ENCODE peak calls at places on chromosome 14, in seven cellular contexts. One of them, this sample, is unnamed.

GRCh38 chr14:105851716-105852377 is 325.5 kb downstream of the TMEM121 start:
- DNase-seq in right cardiac atrium: no peak
- DNase-seq in astrocyte: no peak
- DNase-seq in mucosa of descending colon: no peak
- DNase-seq in H9: no peak
- DNase-seq in left ventricle myocardium inferior: no peak
- DNase-seq in naive thymus-derived CD4-positive, alpha-beta T cell: peak; percentile 21
- DNase-seq in this sample: no peak

GRCh38 chr14:64556526-64556925 is 6.8 kb downstream of the PPP1R36 start:
- DNase-seq in right cardiac atrium: no peak
- DNase-seq in astrocyte: peak; percentile 71
- DNase-seq in mucosa of descending colon: no peak
- DNase-seq in H9: peak; percentile 30
- DNase-seq in left ventricle myocardium inferior: no peak
- DNase-seq in naive thymus-derived CD4-positive, alpha-beta T cell: no peak
- DNase-seq in this sample: no peak

GRCh38 chr14:34994668-34995067 is 11.9 kb downstream of the SRP54 start:
- DNase-seq in right cardiac atrium: no peak
- DNase-seq in astrocyte: no peak
- DNase-seq in mucosa of descending colon: no peak
- DNase-seq in H9: no peak
- DNase-seq in left ventricle myocardium inferior: no peak
- DNase-seq in naive thymus-derived CD4-positive, alpha-beta T cell: no peak
- DNase-seq in this sample: no peak

GRCh38 chr14:58724702-58725101 is 86.9 kb downstream of the DACT1 start:
- DNase-seq in right cardiac atrium: no peak
- DNase-seq in astrocyte: no peak
- DNase-seq in mucosa of descending colon: no peak
- DNase-seq in H9: no peak
- DNase-seq in left ventricle myocardium inferior: no peak
- DNase-seq in naive thymus-derived CD4-positive, alpha-beta T cell: no peak
- DNase-seq in this sample: no peak

GRCh38 chr14:80074905-80075304 is 136.4 kb downstream of the DIO2 start:
- DNase-seq in right cardiac atrium: no peak
- DNase-seq in astrocyte: no peak
- DNase-seq in mucosa of descending colon: no peak
- DNase-seq in H9: no peak
- DNase-seq in left ventricle myocardium inferior: no peak
- DNase-seq in naive thymus-derived CD4-positive, alpha-beta T cell: no peak
- DNase-seq in this sample: no peak

GRCh38 chr14:26531894-26532293 is 65.9 kb downstream of the NOVA1 start:
- DNase-seq in right cardiac atrium: no peak
- DNase-seq in astrocyte: peak; percentile 80
- DNase-seq in mucosa of descending colon: no peak
- DNase-seq in H9: no peak
- DNase-seq in left ventricle myocardium inferior: no peak
- DNase-seq in naive thymus-derived CD4-positive, alpha-beta T cell: no peak
- DNase-seq in this sample: no peak

GRCh38 chr14:72608391-72609204 is 285.3 kb downstream of the DPF3 start:
- DNase-seq in right cardiac atrium: no peak
- DNase-seq in astrocyte: peak; percentile 97
- DNase-seq in mucosa of descending colon: no peak
- DNase-seq in H9: no peak
- DNase-seq in left ventricle myocardium inferior: no peak
- DNase-seq in naive thymus-derived CD4-positive, alpha-beta T cell: peak; percentile 16
- DNase-seq in this sample: no peak

GRCh38 chr14:101248840-101249675 is 312.2 kb upstream of the DIO3 start:
- DNase-seq in right cardiac atrium: peak; percentile 13
- DNase-seq in astrocyte: no peak
- DNase-seq in mucosa of descending colon: no peak
- DNase-seq in H9: no peak
- DNase-seq in left ventricle myocardium inferior: no peak
- DNase-seq in naive thymus-derived CD4-positive, alpha-beta T cell: no peak
- DNase-seq in this sample: no peak

GRCh38 chr14:101895256-101895655 is 69.1 kb upstream of the DYNC1H1 start:
- DNase-seq in right cardiac atrium: no peak
- DNase-seq in astrocyte: no peak
- DNase-seq in mucosa of descending colon: no peak
- DNase-seq in H9: no peak
- DNase-seq in left ventricle myocardium inferior: no peak
- DNase-seq in naive thymus-derived CD4-positive, alpha-beta T cell: no peak
- DNase-seq in this sample: no peak

GRCh38 chr14:47917344-47917954 is 242.0 kb upstream of the MDGA2 start:
- DNase-seq in right cardiac atrium: peak; percentile 24
- DNase-seq in astrocyte: peak; percentile 2
- DNase-seq in mucosa of descending colon: peak; percentile 9
- DNase-seq in H9: peak; percentile 29
- DNase-seq in left ventricle myocardium inferior: no peak
- DNase-seq in naive thymus-derived CD4-positive, alpha-beta T cell: no peak
- DNase-seq in this sample: no peak

GRCh38 chr14:35404496-35405303 is at the start of gene NFKBIA:
- DNase-seq in right cardiac atrium: peak; percentile 97
- DNase-seq in astrocyte: peak; percentile 69
- DNase-seq in mucosa of descending colon: peak; percentile 88
- DNase-seq in H9: peak; percentile 81
- DNase-seq in left ventricle myocardium inferior: peak; percentile 94
- DNase-seq in naive thymus-derived CD4-positive, alpha-beta T cell: peak; percentile 99
- DNase-seq in this sample: peak; percentile 63

GRCh38 chr14:70789961-70790360 is 19.4 kb downstream of the MAP3K9 start:
- DNase-seq in right cardiac atrium: no peak
- DNase-seq in astrocyte: no peak
- DNase-seq in mucosa of descending colon: no peak
- DNase-seq in H9: no peak
- DNase-seq in left ventricle myocardium inferior: no peak
- DNase-seq in naive thymus-derived CD4-positive, alpha-beta T cell: no peak
- DNase-seq in this sample: no peak

GRCh38 chr14:61456720-61457119 is 135.3 kb downstream of the PRKCH start:
- DNase-seq in right cardiac atrium: peak; percentile 89
- DNase-seq in astrocyte: peak; percentile 40
- DNase-seq in mucosa of descending colon: peak; percentile 97
- DNase-seq in H9: peak; percentile 60
- DNase-seq in left ventricle myocardium inferior: peak; percentile 74
- DNase-seq in naive thymus-derived CD4-positive, alpha-beta T cell: peak; percentile 77
- DNase-seq in this sample: no peak

GRCh38 chr14:84162658-84163057 is 1367.3 kb upstream of the FLRT2 start:
- DNase-seq in right cardiac atrium: no peak
- DNase-seq in astrocyte: no peak
- DNase-seq in mucosa of descending colon: no peak
- DNase-seq in H9: no peak
- DNase-seq in left ventricle myocardium inferior: no peak
- DNase-seq in naive thymus-derived CD4-positive, alpha-beta T cell: no peak
- DNase-seq in this sample: no peak

GRCh38 chr14:99889268-99889667 is 96.1 kb downstream of the EML1 start:
- DNase-seq in right cardiac atrium: no peak
- DNase-seq in astrocyte: no peak
- DNase-seq in mucosa of descending colon: no peak
- DNase-seq in H9: peak; percentile 48
- DNase-seq in left ventricle myocardium inferior: no peak
- DNase-seq in naive thymus-derived CD4-positive, alpha-beta T cell: no peak
- DNase-seq in this sample: no peak

GRCh38 chr14:21653331-21653885 is at the start of gene OR4E2:
- DNase-seq in right cardiac atrium: no peak
- DNase-seq in astrocyte: no peak
- DNase-seq in mucosa of descending colon: peak; percentile 33
- DNase-seq in H9: no peak
- DNase-seq in left ventricle myocardium inferior: no peak
- DNase-seq in naive thymus-derived CD4-positive, alpha-beta T cell: no peak
- DNase-seq in this sample: no peak

GRCh38 chr14:101222362-101223090 is 319.0 kb upstream of the RTL1 start:
- DNase-seq in right cardiac atrium: no peak
- DNase-seq in astrocyte: no peak
- DNase-seq in mucosa of descending colon: no peak
- DNase-seq in H9: peak; percentile 27
- DNase-seq in left ventricle myocardium inferior: no peak
- DNase-seq in naive thymus-derived CD4-positive, alpha-beta T cell: peak; percentile 3
- DNase-seq in this sample: no peak

GRCh38 chr14:31926123-31926522 is 151.0 kb upstream of the ARHGAP5 start:
- DNase-seq in right cardiac atrium: no peak
- DNase-seq in astrocyte: no peak
- DNase-seq in mucosa of descending colon: peak; percentile 27
- DNase-seq in H9: no peak
- DNase-seq in left ventricle myocardium inferior: no peak
- DNase-seq in naive thymus-derived CD4-positive, alpha-beta T cell: no peak
- DNase-seq in this sample: no peak

GRCh38 chr14:76690502-76691105 is 70.7 kb upstream of the VASH1 start:
- DNase-seq in right cardiac atrium: no peak
- DNase-seq in astrocyte: no peak
- DNase-seq in mucosa of descending colon: no peak
- DNase-seq in H9: no peak
- DNase-seq in left ventricle myocardium inferior: no peak
- DNase-seq in naive thymus-derived CD4-positive, alpha-beta T cell: no peak
- DNase-seq in this sample: no peak

GRCh38 chr14:76232782-76233181 is 81.1 kb downstream of the GPATCH2L start:
- DNase-seq in right cardiac atrium: no peak
- DNase-seq in astrocyte: no peak
- DNase-seq in mucosa of descending colon: no peak
- DNase-seq in H9: no peak
- DNase-seq in left ventricle myocardium inferior: no peak
- DNase-seq in naive thymus-derived CD4-positive, alpha-beta T cell: no peak
- DNase-seq in this sample: no peak

GRCh38 chr14:85308531-85309300 is 221.2 kb upstream of the FLRT2 start:
- DNase-seq in right cardiac atrium: no peak
- DNase-seq in astrocyte: no peak
- DNase-seq in mucosa of descending colon: no peak
- DNase-seq in H9: no peak
- DNase-seq in left ventricle myocardium inferior: no peak
- DNase-seq in naive thymus-derived CD4-positive, alpha-beta T cell: no peak
- DNase-seq in this sample: no peak

GRCh38 chr14:85252011-85252410 is 277.9 kb upstream of the FLRT2 start:
- DNase-seq in right cardiac atrium: no peak
- DNase-seq in astrocyte: peak; percentile 60
- DNase-seq in mucosa of descending colon: no peak
- DNase-seq in H9: no peak
- DNase-seq in left ventricle myocardium inferior: no peak
- DNase-seq in naive thymus-derived CD4-positive, alpha-beta T cell: no peak
- DNase-seq in this sample: no peak

GRCh38 chr14:75711796-75712211 is 50.8 kb downstream of the TTLL5 start:
- DNase-seq in right cardiac atrium: peak; percentile 77
- DNase-seq in astrocyte: peak; percentile 95
- DNase-seq in mucosa of descending colon: peak; percentile 10
- DNase-seq in H9: peak; percentile 35
- DNase-seq in left ventricle myocardium inferior: peak; percentile 58
- DNase-seq in naive thymus-derived CD4-positive, alpha-beta T cell: no peak
- DNase-seq in this sample: no peak

GRCh38 chr14:92755495-92755894 is 7.1 kb upstream of the LGMN start:
- DNase-seq in right cardiac atrium: no peak
- DNase-seq in astrocyte: no peak
- DNase-seq in mucosa of descending colon: no peak
- DNase-seq in H9: no peak
- DNase-seq in left ventricle myocardium inferior: no peak
- DNase-seq in naive thymus-derived CD4-positive, alpha-beta T cell: no peak
- DNase-seq in this sample: no peak

GRCh38 chr14:92759679-92760523 is 11.5 kb upstream of the LGMN start:
- DNase-seq in right cardiac atrium: no peak
- DNase-seq in astrocyte: no peak
- DNase-seq in mucosa of descending colon: no peak
- DNase-seq in H9: no peak
- DNase-seq in left ventricle myocardium inferior: no peak
- DNase-seq in naive thymus-derived CD4-positive, alpha-beta T cell: no peak
- DNase-seq in this sample: no peak

GRCh38 chr14:92754956-92755355 is 6.5 kb upstream of the LGMN start:
- DNase-seq in right cardiac atrium: no peak
- DNase-seq in astrocyte: no peak
- DNase-seq in mucosa of descending colon: no peak
- DNase-seq in H9: no peak
- DNase-seq in left ventricle myocardium inferior: no peak
- DNase-seq in naive thymus-derived CD4-positive, alpha-beta T cell: no peak
- DNase-seq in this sample: no peak

GRCh38 chr14:92760524-92760805 is 12.0 kb upstream of the LGMN start:
- DNase-seq in right cardiac atrium: no peak
- DNase-seq in astrocyte: peak; percentile 18
- DNase-seq in mucosa of descending colon: no peak
- DNase-seq in H9: no peak
- DNase-seq in left ventricle myocardium inferior: no peak
- DNase-seq in naive thymus-derived CD4-positive, alpha-beta T cell: no peak
- DNase-seq in this sample: no peak

GRCh38 chr14:92759300-92759678 is 10.9 kb upstream of the LGMN start:
- DNase-seq in right cardiac atrium: no peak
- DNase-seq in astrocyte: no peak
- DNase-seq in mucosa of descending colon: peak; percentile 48
- DNase-seq in H9: peak; percentile 29
- DNase-seq in left ventricle myocardium inferior: no peak
- DNase-seq in naive thymus-derived CD4-positive, alpha-beta T cell: no peak
- DNase-seq in this sample: no peak
- H3K4me1 ChIP-seq in right cardiac atrium: peaks cover 4% of the 10 kb centered on the region
- H3K4me1 ChIP-seq in astrocyte: no peaks in the 10 kb centered on the region
- H3K4me1 ChIP-seq in mucosa of descending colon: no peaks in the 10 kb centered on the region
- H3K4me1 ChIP-seq in H9: no peaks in the 10 kb centered on the region
- H3K4me1 ChIP-seq in left ventricle myocardium inferior: no peaks in the 10 kb centered on the region
- H3K4me1 ChIP-seq in naive thymus-derived CD4-positive, alpha-beta T cell: no peaks in the 10 kb centered on the region
- H3K4me1 ChIP-seq in this sample: no peaks in the 10 kb centered on the region

DNA sequence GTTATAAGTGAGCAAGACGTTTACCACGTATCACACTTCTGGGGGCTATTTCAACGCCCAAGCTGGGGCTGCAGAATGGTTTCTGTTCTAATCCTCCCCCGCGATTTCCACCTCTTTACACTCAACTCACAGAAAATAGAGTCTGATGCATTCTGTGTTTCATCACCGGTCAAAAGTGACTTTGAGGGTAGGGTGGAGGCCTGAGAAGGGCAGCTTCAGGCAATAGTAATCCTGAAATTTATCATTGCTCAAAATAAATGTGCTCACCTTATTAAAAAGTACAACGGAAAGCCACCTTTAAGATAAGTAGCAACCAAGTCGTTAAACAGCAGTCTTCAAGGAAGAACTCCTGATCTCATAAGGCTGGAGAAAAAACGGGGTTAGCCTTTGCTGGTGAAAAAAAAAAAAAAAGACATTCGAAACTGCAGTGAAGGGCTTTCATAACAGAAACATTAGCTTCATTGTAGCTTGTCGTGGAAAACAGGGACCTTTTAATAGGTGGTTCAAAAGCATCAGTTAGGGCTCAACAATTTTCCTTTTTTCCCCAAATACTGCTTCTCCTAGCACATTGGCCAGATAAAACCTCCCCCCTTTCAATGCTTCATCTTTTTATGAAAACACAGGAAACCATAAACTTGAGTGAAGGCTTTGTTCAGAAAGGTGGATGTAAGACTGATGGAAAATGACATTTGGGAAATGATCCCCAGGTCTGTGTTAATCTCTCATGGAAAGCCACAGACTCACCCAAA is 63.7 kb upstream of the PTGR2 start:
- DNase-seq in right cardiac atrium: no peak
- DNase-seq in astrocyte: peak; percentile 34
- DNase-seq in mucosa of descending colon: peak; percentile 42
- DNase-seq in H9: no peak
- DNase-seq in left ventricle myocardium inferior: no peak
- DNase-seq in naive thymus-derived CD4-positive, alpha-beta T cell: peak; percentile 60
- DNase-seq in this sample: no peak
- H3K4me1 ChIP-seq in right cardiac atrium: peaks cover 29% of the 10 kb centered on the region
- H3K4me1 ChIP-seq in astrocyte: peaks cover 70% of the 10 kb centered on the region
- H3K4me1 ChIP-seq in mucosa of descending colon: peaks cover 42% of the 10 kb centered on the region
- H3K4me1 ChIP-seq in H9: peaks cover 3% of the 10 kb centered on the region
- H3K4me1 ChIP-seq in left ventricle myocardium inferior: peaks cover 74% of the 10 kb centered on the region
- H3K4me1 ChIP-seq in naive thymus-derived CD4-positive, alpha-beta T cell: peaks cover 39% of the 10 kb centered on the region
- H3K4me1 ChIP-seq in this sample: peaks cover 35% of the 10 kb centered on the region

GRCh38 chr14:95014036-95014435 is 143.3 kb downstream of the DICER1 start:
- DNase-seq in right cardiac atrium: no peak
- DNase-seq in astrocyte: no peak
- DNase-seq in mucosa of descending colon: no peak
- DNase-seq in H9: no peak
- DNase-seq in left ventricle myocardium inferior: no peak
- DNase-seq in naive thymus-derived CD4-positive, alpha-beta T cell: no peak
- DNase-seq in this sample: no peak
- H3K4me1 ChIP-seq in right cardiac atrium: peaks cover 5% of the 10 kb centered on the region
- H3K4me1 ChIP-seq in astrocyte: no peaks in the 10 kb centered on the region
- H3K4me1 ChIP-seq in mucosa of descending colon: no peaks in the 10 kb centered on the region
- H3K4me1 ChIP-seq in H9: no peaks in the 10 kb centered on the region
- H3K4me1 ChIP-seq in left ventricle myocardium inferior: peaks cover 19% of the 10 kb centered on the region
- H3K4me1 ChIP-seq in naive thymus-derived CD4-positive, alpha-beta T cell: no peaks in the 10 kb centered on the region
- H3K4me1 ChIP-seq in this sample: no peaks in the 10 kb centered on the region

GRCh38 chr14:52546318-52546670 is 6.0 kb downstream of the TXNDC16 start:
- DNase-seq in right cardiac atrium: no peak
- DNase-seq in astrocyte: no peak
- DNase-seq in mucosa of descending colon: no peak
- DNase-seq in H9: no peak
- DNase-seq in left ventricle myocardium inferior: no peak
- DNase-seq in naive thymus-derived CD4-positive, alpha-beta T cell: no peak
- DNase-seq in this sample: no peak
- H3K4me1 ChIP-seq in right cardiac atrium: no peaks in the 10 kb centered on the region
- H3K4me1 ChIP-seq in astrocyte: peaks cover under 1% of the 10 kb centered on the region
- H3K4me1 ChIP-seq in mucosa of descending colon: peaks cover 5% of the 10 kb centered on the region
- H3K4me1 ChIP-seq in H9: peaks cover 3% of the 10 kb centered on the region
- H3K4me1 ChIP-seq in left ventricle myocardium inferior: peaks cover 33% of the 10 kb centered on the region
- H3K4me1 ChIP-seq in naive thymus-derived CD4-positive, alpha-beta T cell: peaks cover 4% of the 10 kb centered on the region
- H3K4me1 ChIP-seq in this sample: peaks cover 13% of the 10 kb centered on the region

This sample was measured in esophagus squamous epithelium.